ENCODE peak calls at places on chromosomes 16 and 17, in five cellular contexts. R is K562, A is HCT116, U is thoracic aorta, M is left lung. S is an unnamed sample.
A peak's percentile ranks its signal among the peaks of the same experiment; 100 is the strongest.

GRCh38 chr17:17075037-17075755 is 32.9 kb downstream of the MPRIP start:
- ATAC-seq in M (no peak), R (peak; percentile 43), U (no peak), A (no peak), S (peak; percentile 71)

GRCh38 chr17:71938340-71939010 is 182.3 kb upstream of the SOX9 start:
- ATAC-seq in M (peak; percentile 77), U (no peak), R (no peak), A (no peak), S (no peak)

GRCh38 chr17:19768046-19768782 is 20.1 kb upstream of the ALDH3A1 start:
- ATAC-seq in R (no peak), M (no peak), A (no peak), U (no peak), S (no peak)

GRCh38 chr16:29663020-29663828 is at the start of gene SPN:
- ATAC-seq in M (peak; percentile 12), U (no peak), R (peak; percentile 73), A (no peak), S (no peak)

GRCh38 chr17:42180922-42181850 is at the start of gene KCNH4:
- ATAC-seq in A (peak; percentile 60), M (peak; percentile 55), U (no peak), R (peak; percentile 87), S (no peak)

GRCh38 chr17:9401434-9401833 is 174.2 kb downstream of the STX8 start:
- ATAC-seq in R (no peak), U (no peak), A (no peak), M (no peak), S (no peak)

GRCh38 chr17:45848868-45849535 is 4.3 kb downstream of the SPPL2C start:
- ATAC-seq in A (no peak), R (peak; percentile 32), U (no peak), M (no peak), S (no peak)

GRCh38 chr16:28546626-28547025 is 7.1 kb upstream of the SGF29 start:
- ATAC-seq in R (no peak), U (no peak), A (no peak), M (no peak), S (no peak)

GRCh38 chr17:57518587-57519118 is 226.4 kb downstream of the CCDC182 start:
- ATAC-seq in R (no peak), A (no peak), U (no peak), M (peak; percentile 69), S (no peak)

GRCh38 chr17:73718912-73719311 is 74.7 kb upstream of the SDK2 start:
- ATAC-seq in U (no peak), A (no peak), M (peak; percentile 23), R (no peak), S (no peak)

GRCh38 chr17:18267927-18268711 is 7.7 kb downstream of the MIEF2 start:
- ATAC-seq in U (no peak), M (peak; percentile 21), R (peak; percentile 70), A (peak; percentile 10), S (peak; percentile 39)

GRCh38 chr16:55372792-55373488 is 48.9 kb downstream of the IRX6 start:
- ATAC-seq in M (no peak), R (no peak), A (no peak), U (no peak), S (no peak)

GRCh38 chr16:82728901-82729300 is 102.1 kb downstream of the CDH13 start:
- ATAC-seq in M (no peak), R (no peak), A (no peak), U (no peak), S (no peak)

GRCh38 chr16:66228791-66229190 is 137.7 kb upstream of the CDH5 start:
- ATAC-seq in M (no peak), A (no peak), R (no peak), U (no peak), S (no peak)

GRCh38 chr17:32960815-32961214 is 30.8 kb upstream of the SPACA3 start:
- ATAC-seq in M (no peak), A (no peak), R (peak; percentile 58), U (no peak), S (no peak)

GRCh38 chr17:75343007-75343406 is 53.8 kb upstream of the SLC25A19 start:
- ATAC-seq in A (no peak), U (no peak), R (no peak), M (no peak), S (no peak)

GRCh38 chr17:61578645-61579044 is 12.4 kb downstream of the NACA2 start:
- ATAC-seq in R (no peak), M (no peak), U (no peak), A (no peak), S (no peak)

GRCh38 chr17:49779730-49780220 is 8.7 kb upstream of the KAT7 start:
- ATAC-seq in A (peak; percentile 91), M (peak; percentile 76), U (peak; percentile 59), R (peak; percentile 95), S (peak; percentile 57)

GRCh38 chr17:35104844-35105450 is 14.7 kb downstream of the RAD51D start:
- ATAC-seq in A (no peak), U (no peak), M (no peak), R (no peak), S (no peak)

GRCh38 chr16:67561501-67561823 is 864 bp upstream of the CTCF start:
- ATAC-seq in R (no peak), U (no peak), A (no peak), M (no peak), S (no peak)

GRCh38 chr17:1422907-1423306 is 22.9 kb upstream of the YWHAE start:
- ATAC-seq in A (peak; percentile 55), U (peak; percentile 63), M (peak; percentile 88), R (no peak), S (no peak)

GRCh38 chr17:17285951-17286350 is 4.9 kb upstream of the COPS3 start:
- ATAC-seq in A (no peak), M (no peak), R (no peak), U (no peak), S (no peak)

GRCh38 chr16:4801051-4801961 is 1.1 kb downstream of the ROGDI start:
- ATAC-seq in M (no peak), U (no peak), A (no peak), R (no peak), S (no peak)

GRCh38 chr17:16980813-16981731 is 9.2 kb upstream of the TNFRSF13B start:
- ATAC-seq in M (no peak), A (no peak), U (no peak), R (no peak), S (no peak)

GRCh38 chr16:53417011-53417410 is 17.3 kb upstream of the RBL2 start:
- ATAC-seq in R (peak; percentile 17), M (peak; percentile 48), U (no peak), A (no peak), S (no peak)

GRCh38 chr17:40485851-40486512 is 15.4 kb downstream of the TNS4 start:
- ATAC-seq in A (peak; percentile 76), M (peak; percentile 53), U (no peak), R (peak; percentile 39), S (peak; percentile 85)

GRCh38 chr17:40484285-40484972 is 17.0 kb downstream of the TNS4 start:
- ATAC-seq in A (no peak), R (no peak), U (no peak), M (no peak), S (no peak)

GRCh38 chr17:40483679-40484078 is 17.7 kb downstream of the TNS4 start:
- ATAC-seq in M (no peak), A (no peak), U (no peak), R (no peak), S (no peak)

GRCh38 chr17:40486513-40487370 is 14.7 kb downstream of the TNS4 start:
- ATAC-seq in U (no peak), A (no peak), R (no peak), M (no peak), S (no peak)

DNA sequence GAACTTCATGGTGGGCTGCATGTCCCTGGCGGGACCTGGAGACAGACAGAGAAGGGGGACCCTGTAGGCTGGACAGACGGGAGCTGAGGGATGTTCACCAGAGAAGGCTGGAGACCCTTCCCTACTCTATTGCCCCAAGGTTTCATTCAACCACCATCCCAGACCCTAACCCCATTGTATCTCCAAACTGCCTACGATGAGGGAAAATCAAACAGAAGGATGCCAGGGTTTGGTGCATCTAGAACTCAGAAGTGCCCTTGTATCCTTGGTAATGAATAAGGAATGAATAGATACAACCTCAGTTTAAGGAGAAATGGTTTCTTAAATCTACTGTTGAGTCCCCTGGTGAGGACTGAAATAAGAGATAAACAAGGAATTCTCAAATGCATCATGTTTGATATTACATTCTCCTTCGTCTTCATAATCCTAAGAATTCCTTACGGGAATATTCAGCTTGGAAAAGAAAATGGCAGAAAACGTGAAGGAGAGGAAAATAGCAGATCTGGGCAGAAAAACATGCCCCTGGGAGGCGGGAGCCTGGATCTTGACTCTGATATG is 16.4 kb downstream of the TNS4 start:
- ATAC-seq in M (no peak), A (no peak), R (no peak), U (no peak), S (no peak)
- H3K4me1 ChIP-seq in M (peaks cover 31% of the 10 kb centered on the region), A (peaks cover 91% of the 10 kb centered on the region), R (peaks cover 29% of the 10 kb centered on the region), U (no peaks in the 10 kb centered on the region), S (no peaks in the 10 kb centered on the region)

DNA sequence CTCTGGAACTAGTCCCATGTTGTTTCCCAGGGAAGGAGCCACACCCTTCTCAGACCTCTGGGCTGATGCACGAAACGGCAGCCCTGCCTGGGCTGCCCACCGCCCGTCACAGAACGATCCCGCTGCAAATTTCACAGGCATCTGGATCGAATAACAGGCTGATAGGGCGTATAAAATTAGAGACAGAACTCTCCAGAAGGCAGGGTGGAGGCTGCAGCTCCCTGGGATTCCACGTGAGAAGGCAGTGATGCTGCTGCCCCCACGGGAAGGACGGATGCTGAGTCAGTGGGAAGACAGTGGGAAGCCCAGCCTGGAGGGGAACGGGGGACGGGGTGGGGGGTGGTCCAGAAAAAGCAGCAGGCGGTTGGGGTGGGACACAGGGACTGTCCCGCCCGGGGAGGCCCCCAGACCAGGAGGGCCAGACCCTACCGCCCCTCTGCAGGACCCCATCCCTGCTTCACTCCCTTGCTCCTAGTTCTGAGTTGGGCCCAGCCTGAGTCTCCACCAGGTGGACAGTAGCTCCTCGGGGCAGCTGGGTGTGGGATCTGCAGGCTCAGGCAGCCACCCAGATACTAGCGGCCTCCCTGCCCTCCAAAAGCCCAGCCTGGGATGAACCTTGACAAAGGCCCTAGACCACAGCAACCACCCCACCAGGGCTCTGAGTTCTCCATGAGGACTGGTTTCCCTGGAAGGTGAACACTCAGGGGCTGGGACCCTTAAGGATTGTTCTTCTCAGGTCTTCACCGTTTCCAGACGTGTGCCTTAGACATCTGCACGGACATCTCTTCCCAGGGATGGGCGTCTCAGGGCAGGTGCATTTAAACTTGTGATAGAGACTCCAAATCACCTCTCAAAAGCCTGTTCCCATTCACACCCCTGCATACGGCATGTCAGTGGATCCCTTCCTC is 117.8 kb downstream of the METRNL start:
- ATAC-seq in A (no peak), U (no peak), R (no peak), M (no peak), S (no peak)
- H3K9me3 ChIP-seq in A (no peaks in the 10 kb centered on the region), U (no peaks in the 10 kb centered on the region), R (no peaks in the 10 kb centered on the region), M (no peaks in the 10 kb centered on the region), S (no peaks in the 10 kb centered on the region)

GRCh38 chr17:14308965-14309879 is 8.3 kb downstream of the HS3ST3B1 start:
- ATAC-seq in U (no peak), A (peak; percentile 44), M (peak; percentile 100), R (peak; percentile 98), S (peak; percentile 98)

GRCh38 chr17:14310584-14310983 is 9.7 kb downstream of the HS3ST3B1 start:
- ATAC-seq in R (no peak), U (no peak), M (no peak), A (no peak), S (no peak)

GRCh38 chr17:14310101-14310500 is 9.2 kb downstream of the HS3ST3B1 start:
- ATAC-seq in U (no peak), M (no peak), R (no peak), A (no peak), S (no peak)

GRCh38 chr17:14307560-14308024 is 6.7 kb downstream of the HS3ST3B1 start:
- ATAC-seq in A (no peak), U (no peak), R (no peak), M (no peak), S (no peak)

GRCh38 chr17:14308636-14308964 is 7.7 kb downstream of the HS3ST3B1 start:
- ATAC-seq in R (peak; percentile 8), U (no peak), M (no peak), A (no peak), S (no peak)
- H3K4me3 ChIP-seq in R (peak overlapping the region; percentile 52), U (peak overlapping the region; percentile 77), M (peak overlapping the region; percentile 38), A (no peak overlapping the region), S (peak overlapping the region; percentile 56)

GRCh38 chr17:79622776-79623175 is 11.9 kb upstream of the RBFOX3 start:
- ATAC-seq in U (no peak), M (no peak), R (no peak), A (no peak), S (no peak)
- H3K4me1 ChIP-seq in U (no peaks in the 10 kb centered on the region), M (no peaks in the 10 kb centered on the region), R (no peaks in the 10 kb centered on the region), A (no peaks in the 10 kb centered on the region), S (no peaks in the 10 kb centered on the region)

S was measured in gastroesophageal sphincter.